ENCODE peak calls at places on chromosomes 13 and 19, in ten cellular contexts. P is brain microvascular endothelial cell, L is uterus, V is tibial nerve, M is body of pancreas, F is BE2C, I is colonic mucosa, H is heart left ventricle, A is cardiac muscle cell, T is bronchial epithelial cell. E is an unnamed sample.
A peak's percentile ranks its signal among the peaks of the same experiment; 100 is the strongest.

GRCh38 chr19:44512326-44513298 is 12.3 kb upstream of the ZNF180 start:
- DNase-seq in F (peak; percentile 49), L (no peak), M (no peak), P (peak; percentile 36), V (no peak), T (peak; percentile 67), H (no peak), I (peak; percentile 49), A (peak; percentile 58), E (peak; percentile 7)

GRCh38 chr13:40814803-40815202 is 25.4 kb downstream of the SLC25A15 start:
- DNase-seq in L (no peak), A (no peak), P (no peak), V (no peak), H (no peak), T (no peak), I (no peak), F (no peak), M (no peak), E (no peak)

GRCh38 chr13:105634059-105634458 is 901.4 kb downstream of the EFNB2 start:
- DNase-seq in V (no peak), H (no peak), M (no peak), A (no peak), F (no peak), L (no peak), T (peak; percentile 7), P (peak; percentile 21), I (no peak), E (no peak)

GRCh38 chr19:55393362-55393761 is 7.6 kb downstream of the RPL28 start:
- DNase-seq in L (no peak), F (no peak), I (no peak), H (no peak), M (no peak), P (no peak), T (no peak), V (no peak), A (peak; percentile 31), E (no peak)

GRCh38 chr13:47459512-47459911 is 541.6 kb downstream of the SUCLA2 start:
- DNase-seq in T (no peak), A (peak; percentile 51), H (no peak), M (no peak), P (no peak), I (no peak), L (no peak), V (no peak), F (no peak), E (no peak)

GRCh38 chr19:8158411-8159074 is 9.2 kb upstream of the FBN3 start:
- DNase-seq in M (peak; percentile 86), F (peak; percentile 55), A (peak; percentile 92), H (peak; percentile 45), V (peak; percentile 73), L (peak; percentile 42), P (peak; percentile 75), T (peak; percentile 54), I (peak; percentile 49), E (peak; percentile 42)

GRCh38 chr19:8511573-8512101 is 2.3 kb downstream of the ZNF414 start:
- DNase-seq in L (no peak), P (no peak), I (peak; percentile 53), H (no peak), A (no peak), T (peak; percentile 33), F (no peak), M (no peak), V (no peak), E (no peak)

GRCh38 chr13:94154362-94154761 is 325.1 kb downstream of the DCT start:
- DNase-seq in H (no peak), F (no peak), M (peak; percentile 57), L (no peak), V (peak; percentile 72), A (peak; percentile 74), T (peak; percentile 8), P (peak; percentile 32), I (peak; percentile 24), E (no peak)

GRCh38 chr13:103277959-103278673 is 211.9 kb upstream of the SLC10A2 start:
- DNase-seq in T (no peak), P (no peak), L (no peak), V (no peak), H (no peak), A (peak; percentile 6), I (no peak), F (no peak), M (no peak), E (no peak)

GRCh38 chr13:33081666-33082065 is 65.4 kb downstream of the KL start:
- DNase-seq in L (no peak), V (no peak), T (no peak), M (no peak), P (no peak), A (no peak), F (no peak), H (no peak), I (no peak), E (no peak)

GRCh38 chr19:39334444-39334976 is 1.3 kb downstream of the GMFG start:
- DNase-seq in M (no peak), F (no peak), V (no peak), P (no peak), L (no peak), A (no peak), I (no peak), H (no peak), T (no peak), E (no peak)

GRCh38 chr13:49454388-49455015 is 10.4 kb downstream of the SETDB2 start:
- DNase-seq in H (no peak), T (no peak), L (no peak), P (no peak), V (no peak), F (no peak), M (no peak), I (no peak), A (no peak), E (no peak)

GRCh38 chr19:40246292-40247073 is 20.0 kb upstream of the CCNP start:
- DNase-seq in L (no peak), F (no peak), P (no peak), V (no peak), A (no peak), M (no peak), I (no peak), T (no peak), H (no peak), E (no peak)

GRCh38 chr19:32872391-32872790 is 2.8 kb upstream of the SLC7A9 start:
- DNase-seq in P (no peak), H (no peak), A (no peak), V (no peak), I (no peak), T (no peak), F (no peak), L (no peak), M (no peak), E (no peak)

GRCh38 chr13:113836917-113837553 is 26.8 kb downstream of the GAS6 start:
- DNase-seq in L (peak; percentile 82), P (peak; percentile 81), F (no peak), T (peak; percentile 91), M (peak; percentile 43), A (peak; percentile 77), H (peak; percentile 85), I (peak; percentile 53), V (peak; percentile 75), E (no peak)

GRCh38 chr19:35332817-35333216 is 3.8 kb downstream of the CD22 start:
- DNase-seq in M (no peak), L (no peak), A (no peak), V (no peak), T (no peak), F (no peak), H (no peak), P (no peak), I (no peak), E (no peak)
- TF ChIP-seq CTCF in M (no peak), L (no peak), A (no peak), V (no peak), T (no peak), F (no peak), H (no peak), P (no peak), I (no peak), E (no peak)

DNA sequence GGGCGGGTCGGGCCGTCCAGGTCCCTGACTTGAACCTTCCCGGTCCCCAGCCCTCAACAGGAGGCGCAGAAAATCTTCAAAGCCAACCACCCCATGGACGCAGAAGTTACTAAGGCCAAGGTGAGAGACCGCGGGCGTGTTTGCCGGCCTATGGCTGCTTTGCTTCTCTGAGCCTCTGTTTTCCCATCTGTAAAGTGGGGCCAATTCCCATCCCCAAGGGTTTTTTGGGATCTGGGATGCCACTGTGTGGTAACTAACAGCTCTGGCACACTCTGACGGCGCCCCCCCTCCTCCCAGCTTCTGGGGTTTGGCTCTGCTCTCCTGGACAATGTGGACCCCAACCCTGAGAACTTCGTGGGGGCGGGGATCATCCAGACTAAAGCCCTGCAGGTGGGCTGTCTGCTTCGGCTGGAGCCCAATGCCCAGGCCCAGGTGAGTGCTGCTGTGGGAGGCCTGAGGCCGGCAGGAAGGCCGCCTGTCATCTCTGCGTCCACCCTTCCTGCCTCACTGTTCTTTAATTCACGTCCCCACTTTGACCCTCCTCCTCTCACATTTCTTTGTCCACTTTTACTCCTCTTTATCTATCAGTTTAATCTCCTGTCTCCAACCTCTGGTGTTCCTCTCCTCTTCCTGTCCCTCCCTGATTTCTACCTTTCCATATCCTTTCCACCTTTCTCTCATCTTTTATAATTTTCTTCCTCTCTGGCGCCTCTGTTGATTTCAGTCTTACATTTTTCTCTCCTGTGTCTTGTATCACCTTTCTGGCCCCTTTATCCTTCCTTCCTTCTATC is 7.1 kb downstream of the FUZ start:
- DNase-seq in M (no peak), H (no peak), T (no peak), A (no peak), I (no peak), L (no peak), F (no peak), V (no peak), P (no peak), E (no peak)
- H3K4me3 ChIP-seq in M (no peak overlapping the region), H (no peak overlapping the region), T (no peak overlapping the region), A (no peak overlapping the region), I (no peak overlapping the region), L (no peak overlapping the region), F (no peak overlapping the region), V (no peak overlapping the region), P (no peak overlapping the region), E (no peak overlapping the region)

GRCh38 chr13:38688674-38689073 is 1.8 kb downstream of the FREM2 start:
- DNase-seq in P (no peak), H (no peak), T (no peak), L (no peak), M (no peak), V (no peak), F (peak; percentile 39), I (no peak), A (no peak), E (no peak)
- H3K27me3 ChIP-seq in P (peaks cover 22% of the 10 kb centered on the region), H (no peaks in the 10 kb centered on the region), T (peaks cover 16% of the 10 kb centered on the region), L (no peaks in the 10 kb centered on the region), M (peaks cover 4% of the 10 kb centered on the region), V (no peaks in the 10 kb centered on the region), F (peaks cover 34% of the 10 kb centered on the region), I (no peaks in the 10 kb centered on the region), A (peaks cover 11% of the 10 kb centered on the region), E (peaks cover 6% of the 10 kb centered on the region)

DNA sequence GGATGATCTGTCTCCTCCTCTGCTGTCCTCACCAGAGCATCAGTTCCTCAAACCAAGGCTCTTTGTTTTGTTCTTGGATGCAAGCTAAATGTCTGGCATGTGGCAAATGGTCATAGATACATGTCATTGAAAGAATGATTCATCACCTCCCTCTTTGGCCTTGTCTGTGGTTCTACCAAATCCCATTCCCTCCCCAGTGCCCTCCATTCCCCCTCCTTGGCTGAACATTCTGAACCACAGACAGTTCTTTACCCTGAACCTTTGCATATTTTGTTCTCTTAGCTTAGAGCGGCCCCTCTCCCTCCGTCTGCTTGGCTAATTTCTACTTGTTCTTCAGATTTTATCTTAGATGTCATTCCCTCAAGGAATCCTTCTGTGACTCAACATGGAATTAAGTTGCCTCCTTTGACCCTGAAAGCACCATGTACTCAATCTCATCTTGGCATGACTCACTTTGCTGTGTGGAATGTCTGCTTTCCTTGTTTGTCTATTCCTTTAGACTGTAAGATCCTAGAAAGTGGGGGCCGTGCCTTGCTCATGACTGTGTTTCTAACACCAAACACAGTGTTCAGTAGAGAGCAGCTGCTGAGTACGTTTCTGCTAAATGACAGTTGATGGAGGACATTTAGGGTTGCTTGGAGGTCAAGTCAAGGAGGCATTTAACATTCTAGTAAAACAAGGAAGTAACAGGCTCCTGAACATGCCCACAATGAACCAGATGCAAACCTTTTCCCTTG is 8.1 kb downstream of the ALOX5AP start:
- DNase-seq in H (peak; percentile 57), M (peak; percentile 51), I (peak; percentile 35), F (no peak), A (peak; percentile 98), L (peak; percentile 81), T (peak; percentile 98), V (peak; percentile 63), P (peak; percentile 99), E (peak; percentile 99)
- TF ChIP-seq CTCF in H (no peak), M (no peak), I (no peak), F (no peak), A (no peak), L (no peak), T (no peak), V (no peak), P (no peak), E (no peak)